ENCODE peak calls at places on chromosomes 1 and 21, in four cellular contexts. F is upper lobe of right lung; N is effector memory CD4-positive, alpha-beta T cell; L is PC-3. D is an unnamed sample.

GRCh38 chr1:208917719-208918118 is 665.8 kb upstream of the CAMK1G start:
- DNase-seq in F (no peak), N (no peak), L (peak; percentile 98), D (no peak)

GRCh38 chr1:232463226-232463625 is 166.7 kb downstream of the SIPA1L2 start:
- DNase-seq in F (no peak), N (no peak), L (peak; percentile 11), D (no peak)

GRCh38 chr1:227781314-227781930 is 34.1 kb upstream of the PRSS38 start:
- DNase-seq in F (no peak), N (no peak), L (no peak), D (no peak)

GRCh38 chr1:111274653-111275052 is 16.0 kb upstream of the CHIA start:
- DNase-seq in F (no peak), N (no peak), L (no peak), D (no peak)

GRCh38 chr1:206855863-206856262 is 9.6 kb upstream of the IL20 start:
- DNase-seq in F (no peak), N (no peak), L (no peak), D (no peak)

GRCh38 chr1:155970531-155971167 is 7.7 kb downstream of the ARHGEF2 start:
- DNase-seq in F (peak; percentile 89), N (no peak), L (no peak), D (peak; percentile 66)

GRCh38 chr1:242243472-242243871 is 244.6 kb upstream of the MAP1LC3C start:
- DNase-seq in F (no peak), N (no peak), L (no peak), D (no peak)

GRCh38 chr1:206503591-206504362 is 3.6 kb upstream of the RASSF5 start:
- DNase-seq in F (no peak), N (no peak), L (peak; percentile 100), D (peak; percentile 66)

GRCh38 chr1:185610954-185611353 is 123.2 kb upstream of the HMCN1 start:
- DNase-seq in F (no peak), N (no peak), L (no peak), D (no peak)

GRCh38 chr1:26537951-26538352 is 8.4 kb downstream of the RPS6KA1 start:
- DNase-seq in F (no peak), N (no peak), L (peak; percentile 95), D (no peak)

GRCh38 chr1:5509664-5510452 is 482.4 kb downstream of the NPHP4 start:
- DNase-seq in F (peak; percentile 81), N (peak; percentile 53), L (peak; percentile 72), D (peak; percentile 50)

GRCh38 chr1:153478692-153479618 is 18.5 kb upstream of the S100A7 start:
- DNase-seq in F (no peak), N (no peak), L (no peak), D (no peak)

GRCh38 chr1:80509965-80510522 is 1290.7 kb upstream of the ADGRL2 start:
- DNase-seq in F (no peak), N (no peak), L (peak; percentile 10), D (no peak)

GRCh38 chr1:21174638-21175323 is 1.9 kb downstream of the EIF4G3 start:
- DNase-seq in F (no peak), N (no peak), L (peak; percentile 27), D (no peak)

GRCh38 chr1:4771721-4772120 is 117.3 kb downstream of the AJAP1 start:
- DNase-seq in F (no peak), N (no peak), L (no peak), D (no peak)

GRCh38 chr1:116390195-116390594 is 17.2 kb downstream of the ATP1A1 start:
- DNase-seq in F (no peak), N (peak; percentile 46), L (no peak), D (no peak)

GRCh38 chr21:42161401-42161956 is 57.5 kb upstream of the ABCG1 start:
- DNase-seq in F (no peak), N (no peak), L (no peak), D (no peak)

GRCh38 chr21:42161957-42162681 is 56.8 kb upstream of the ABCG1 start:
- DNase-seq in F (peak; percentile 54), N (no peak), L (peak; percentile 25), D (no peak)

GRCh38 chr21:42159560-42160110 is 59.3 kb upstream of the ABCG1 start:
- DNase-seq in F (peak; percentile 47), N (no peak), L (no peak), D (no peak)

GRCh38 chr21:42160111-42160949 is 58.6 kb upstream of the ABCG1 start:
- DNase-seq in F (peak; percentile 52), N (no peak), L (no peak), D (no peak)

DNA sequence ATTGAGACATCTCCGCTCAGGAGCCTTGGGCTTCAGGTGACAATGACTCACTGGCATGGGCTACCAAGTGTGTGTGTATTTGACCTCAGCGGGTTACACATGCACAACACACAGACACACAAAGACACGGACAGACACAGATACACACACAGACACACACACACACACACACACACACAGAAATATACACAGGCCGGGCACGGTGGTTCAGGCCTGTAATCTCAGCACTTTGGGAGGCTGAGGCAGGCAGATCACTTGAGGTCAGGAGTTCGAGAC is 58.1 kb upstream of the ABCG1 start:
- DNase-seq in F (peak; percentile 46), N (no peak), L (no peak), D (no peak)
- H3K4me1 ChIP-seq in F (no peaks in the 10 kb centered on the region), N (peaks cover 15% of the 10 kb centered on the region), L (no peaks in the 10 kb centered on the region), D (no peaks in the 10 kb centered on the region)

GRCh38 chr1:90837420-90837819 is 120.3 kb upstream of the BARHL2 start:
- DNase-seq in F (no peak), N (no peak), L (no peak), D (no peak)

GRCh38 chr1:90839323-90839722 is 122.2 kb upstream of the BARHL2 start:
- DNase-seq in F (no peak), N (no peak), L (no peak), D (no peak)

GRCh38 chr1:90838720-90839119 is 121.6 kb upstream of the BARHL2 start:
- DNase-seq in F (no peak), N (no peak), L (no peak), D (no peak)

GRCh38 chr1:90841477-90841876 is 124.4 kb upstream of the BARHL2 start:
- DNase-seq in F (no peak), N (no peak), L (no peak), D (no peak)

DNA sequence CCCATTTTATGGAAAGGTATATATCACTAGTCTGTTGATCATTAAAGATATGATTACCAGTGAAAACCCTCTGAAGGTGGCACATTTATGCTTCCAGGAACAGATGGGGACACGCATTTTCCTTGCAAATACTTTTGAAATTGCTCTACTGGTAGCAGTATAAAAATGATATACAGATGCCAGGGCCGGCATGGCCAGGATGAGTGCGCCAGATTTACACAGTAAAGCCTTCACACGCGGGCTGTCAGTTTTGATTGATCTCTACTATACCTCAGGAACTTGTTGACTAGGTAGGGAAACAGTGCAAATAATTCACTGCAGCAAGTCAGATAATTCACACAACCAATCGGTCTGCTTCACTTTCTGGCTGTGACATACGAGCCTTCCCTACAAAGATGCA is 123.2 kb upstream of the BARHL2 start:
- DNase-seq in F (no peak), N (no peak), L (no peak), D (no peak)
- H3K4me1 ChIP-seq in F (peaks cover 10% of the 10 kb centered on the region), N (peaks cover 13% of the 10 kb centered on the region), L (no peaks in the 10 kb centered on the region), D (no peaks in the 10 kb centered on the region)

GRCh38 chr1:158007949-158008386 is 14.5 kb downstream of the KIRREL1 start:
- DNase-seq in F (no peak), N (no peak), L (no peak), D (no peak)

GRCh38 chr1:158003409-158003805 is 10.0 kb downstream of the KIRREL1 start:
- DNase-seq in F (no peak), N (no peak), L (no peak), D (no peak)

GRCh38 chr1:158002630-158003408 is 9.4 kb downstream of the KIRREL1 start:
- DNase-seq in F (no peak), N (no peak), L (no peak), D (no peak)

GRCh38 chr1:158007180-158007579 is 13.7 kb downstream of the KIRREL1 start:
- DNase-seq in F (no peak), N (no peak), L (no peak), D (no peak)

DNA sequence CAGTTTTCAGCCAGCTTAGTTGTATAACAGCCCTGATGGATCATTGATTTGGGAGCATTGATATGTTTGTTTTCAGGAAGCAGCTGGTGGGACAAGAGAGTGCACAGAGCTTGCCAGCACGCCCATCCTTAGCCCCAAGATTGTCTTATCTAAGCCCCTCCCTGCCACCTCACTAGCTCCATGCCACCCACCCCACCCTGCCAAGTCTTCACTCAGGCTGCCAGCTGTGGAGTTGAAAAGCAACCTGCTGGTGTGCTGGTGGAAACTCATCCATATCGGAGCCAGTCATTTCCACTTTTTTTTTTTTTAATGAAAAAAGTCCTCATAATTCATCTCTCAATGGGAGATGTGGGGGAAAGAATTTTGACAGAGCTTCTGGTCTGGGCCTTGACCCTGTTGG is 11.8 kb downstream of the KIRREL1 start:
- DNase-seq in F (no peak), N (no peak), L (no peak), D (no peak)
- H3K4me1 ChIP-seq in F (peaks cover 83% of the 10 kb centered on the region), N (no peaks in the 10 kb centered on the region), L (peaks cover 26% of the 10 kb centered on the region), D (peaks cover 99% of the 10 kb centered on the region)

GRCh38 chr21:45948576-45949141 is 32.9 kb upstream of the COL6A1 start:
- DNase-seq in F (no peak), N (no peak), L (no peak), D (no peak)

GRCh38 chr21:45950740-45951515 is 30.6 kb upstream of the COL6A1 start:
- DNase-seq in F (no peak), N (no peak), L (peak; percentile 76), D (no peak)

GRCh38 chr21:45951676-45952075 is 29.9 kb upstream of the COL6A1 start:
- DNase-seq in F (no peak), N (no peak), L (no peak), D (no peak)

GRCh38 chr21:45947716-45948255 is 33.8 kb upstream of the COL6A1 start:
- DNase-seq in F (no peak), N (no peak), L (no peak), D (no peak)

DNA sequence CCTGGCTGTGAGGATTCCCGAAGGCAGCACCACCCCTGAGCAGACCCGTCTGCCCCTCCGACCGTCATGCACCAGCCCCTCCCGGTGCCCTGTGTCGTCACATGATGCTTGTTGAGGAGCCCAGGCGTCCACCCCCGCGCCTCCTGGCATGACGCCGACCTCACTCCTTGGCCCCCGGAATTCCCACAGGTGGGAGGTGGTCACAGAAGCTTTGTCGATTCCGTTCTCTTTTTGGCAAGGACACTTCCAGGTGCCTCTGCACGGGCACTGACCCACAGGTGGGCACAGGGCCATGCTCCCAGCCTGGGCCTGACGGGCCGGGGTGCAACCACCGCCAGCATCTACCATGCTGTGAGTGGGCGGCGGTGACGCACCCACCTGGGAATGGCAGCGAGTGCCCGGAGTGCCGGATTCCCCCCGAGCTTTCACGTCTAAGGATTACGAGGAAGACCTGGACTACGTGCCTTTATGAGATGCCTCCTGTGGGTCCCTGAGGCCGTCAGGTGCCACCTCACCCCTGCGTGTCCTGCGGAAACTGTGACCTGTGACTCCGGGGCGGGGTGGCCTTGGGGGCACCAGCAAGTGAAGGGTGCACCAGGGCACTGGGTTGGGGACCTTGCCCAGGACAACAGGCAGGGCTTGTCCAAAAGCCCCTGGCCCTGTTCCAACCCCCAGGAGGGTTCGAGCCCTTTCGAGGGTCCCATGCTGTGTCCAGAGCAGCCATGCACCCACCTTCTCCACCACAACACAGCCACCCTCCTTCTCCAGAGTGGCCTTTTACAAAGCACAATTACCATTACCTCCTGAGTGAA is 31.4 kb upstream of the COL6A1 start:
- DNase-seq in F (no peak), N (no peak), L (no peak), D (no peak)
- H3K4me1 ChIP-seq in F (peaks cover 4% of the 10 kb centered on the region), N (no peaks in the 10 kb centered on the region), L (peaks cover 14% of the 10 kb centered on the region), D (no peaks in the 10 kb centered on the region)

GRCh38 chr1:8410791-8411190 is 92.9 kb downstream of the SLC45A1 start:
- DNase-seq in F (no peak), N (no peak), L (no peak), D (no peak)
- H3K4me1 ChIP-seq in F (peaks cover 78% of the 10 kb centered on the region), N (peaks cover 30% of the 10 kb centered on the region), L (peaks cover 53% of the 10 kb centered on the region), D (peaks cover 59% of the 10 kb centered on the region)